ENCODE peak calls at places on chromosome 10, in ten cellular contexts. R, U, V, L, D, Q, O, X, N and A are unnamed samples.

GRCh38 chr10:42932116-42932515 is 144.8 kb upstream of the RET start:
- DNase-seq in R (no peak), U (no peak), V (peak), L (no peak), D (no peak), Q (no peak), O (no peak), X (no peak), N (no peak), A (no peak)

GRCh38 chr10:34299105-34299611 is 515.9 kb downstream of the PARD3 start:
- DNase-seq in R (peak), U (peak), V (no peak), L (no peak), D (no peak), Q (peak), O (no peak), X (no peak), N (no peak), A (no peak)

GRCh38 chr10:21732067-21732772 is 198.2 kb downstream of the MLLT10 start:
- DNase-seq in R (peak), U (peak), V (no peak), L (peak), D (peak), Q (peak), O (no peak), X (peak), N (no peak), A (peak)

GRCh38 chr10:48501806-48502771 is 102.8 kb downstream of the ARHGAP22 start:
- DNase-seq in R (no peak), U (peak), V (no peak), L (no peak), D (no peak), Q (no peak), O (no peak), X (no peak), N (no peak), A (no peak)

GRCh38 chr10:76430330-76430729 is 998.9 kb downstream of the LRMDA start:
- DNase-seq in R (peak), U (peak), V (no peak), L (no peak), D (no peak), Q (no peak), O (no peak), X (no peak), N (no peak), A (no peak)

GRCh38 chr10:132329565-132330485 is 2.2 kb upstream of the LRRC27 start:
- DNase-seq in R (peak), U (peak), V (no peak), L (peak), D (peak), Q (peak), O (no peak), X (peak), N (no peak), A (no peak)

GRCh38 chr10:5854178-5854570 is 35.5 kb downstream of the ANKRD16 start:
- DNase-seq in R (no peak), U (no peak), V (no peak), L (no peak), D (peak), Q (no peak), O (no peak), X (no peak), N (no peak), A (no peak)

GRCh38 chr10:73785721-73786511 is 510 bp downstream of the ZSWIM8 start:
- DNase-seq in R (peak), U (peak), V (no peak), L (no peak), D (peak), Q (peak), O (no peak), X (no peak), N (peak), A (no peak)

GRCh38 chr10:119602241-119603095 is 5.7 kb upstream of the TIAL1 start:
- DNase-seq in R (no peak), U (peak), V (no peak), L (no peak), D (peak), Q (peak), O (no peak), X (no peak), N (no peak), A (no peak)

GRCh38 chr10:110901954-110902819 is 16.8 kb downstream of the BBIP1 start:
- DNase-seq in R (peak), U (peak), V (no peak), L (peak), D (no peak), Q (no peak), O (no peak), X (no peak), N (no peak), A (no peak)

GRCh38 chr10:86969421-86970041 is 1.2 kb downstream of the ADIRF start:
- DNase-seq in R (no peak), U (peak), V (no peak), L (no peak), D (peak), Q (peak), O (no peak), X (no peak), N (no peak), A (no peak)

GRCh38 chr10:118501171-118501570 is 94.3 kb downstream of the PRLHR start:
- DNase-seq in R (peak), U (peak), V (no peak), L (no peak), D (no peak), Q (no peak), O (no peak), X (no peak), N (no peak), A (no peak)

GRCh38 chr10:117896517-117896916 is 150.2 kb downstream of the RAB11FIP2 start:
- DNase-seq in R (no peak), U (no peak), V (no peak), L (peak), D (no peak), Q (no peak), O (no peak), X (no peak), N (no peak), A (no peak)

GRCh38 chr10:92001995-92002394 is 78.4 kb downstream of the BTAF1 start:
- DNase-seq in R (no peak), U (no peak), V (no peak), L (no peak), D (no peak), Q (no peak), O (no peak), X (no peak), N (no peak), A (no peak)

GRCh38 chr10:90937645-90938258 is 16.9 kb upstream of the ANKRD1 start:
- DNase-seq in R (no peak), U (no peak), V (no peak), L (no peak), D (no peak), Q (peak), O (no peak), X (no peak), N (no peak), A (no peak)

GRCh38 chr10:14608381-14609001 is 166.2 kb downstream of the FAM107B start:
- DNase-seq in R (no peak), U (no peak), V (no peak), L (no peak), D (no peak), Q (no peak), O (no peak), X (no peak), N (no peak), A (no peak)

GRCh38 chr10:116827214-116827671 is 22.1 kb upstream of the ENO4 start:
- DNase-seq in R (no peak), U (no peak), V (no peak), L (no peak), D (no peak), Q (no peak), O (no peak), X (no peak), N (no peak), A (no peak)

GRCh38 chr10:3951993-3952392 is 167.0 kb upstream of the KLF6 start:
- DNase-seq in R (no peak), U (peak), V (no peak), L (no peak), D (no peak), Q (no peak), O (no peak), X (no peak), N (no peak), A (no peak)

GRCh38 chr10:129534826-129535225 is 67.8 kb downstream of the MGMT start:
- DNase-seq in R (no peak), U (no peak), V (no peak), L (no peak), D (no peak), Q (no peak), O (no peak), X (no peak), N (no peak), A (no peak)

GRCh38 chr10:84200537-84201243 is 6.4 kb downstream of the CDHR1 start:
- DNase-seq in R (no peak), U (no peak), V (no peak), L (no peak), D (no peak), Q (no peak), O (no peak), X (no peak), N (no peak), A (no peak)

GRCh38 chr10:91511549-91512330 is 101.6 kb downstream of the HECTD2 start:
- DNase-seq in R (peak), U (peak), V (no peak), L (peak), D (no peak), Q (peak), O (no peak), X (peak), N (no peak), A (no peak)

GRCh38 chr10:78914502-78915330 is 154.1 kb upstream of the ZMIZ1 start:
- DNase-seq in R (peak), U (peak), V (peak), L (no peak), D (no peak), Q (no peak), O (no peak), X (peak), N (no peak), A (no peak)

GRCh38 chr10:25578061-25578460 is 356.0 kb upstream of the MYO3A start:
- DNase-seq in R (no peak), U (no peak), V (no peak), L (no peak), D (no peak), Q (no peak), O (no peak), X (no peak), N (no peak), A (no peak)

GRCh38 chr10:117334075-117334474 is 41.2 kb downstream of the PDZD8 start:
- DNase-seq in R (peak), U (peak), V (no peak), L (no peak), D (no peak), Q (no peak), O (no peak), X (no peak), N (no peak), A (no peak)

GRCh38 chr10:88092975-88093374 is 229.6 kb downstream of the PTEN start:
- DNase-seq in R (no peak), U (no peak), V (no peak), L (no peak), D (no peak), Q (no peak), O (peak), X (no peak), N (no peak), A (no peak)

GRCh38 chr10:78336402-78336791 is 302.7 kb downstream of the RPS24 start:
- DNase-seq in R (peak), U (peak), V (no peak), L (no peak), D (no peak), Q (peak), O (no peak), X (no peak), N (peak), A (no peak)

GRCh38 chr10:78560393-78560688 is 508.4 kb upstream of the ZMIZ1 start:
- DNase-seq in R (no peak), U (no peak), V (no peak), L (no peak), D (no peak), Q (no peak), O (no peak), X (no peak), N (no peak), A (no peak)

GRCh38 chr10:110175406-110175805 is 32.0 kb upstream of the MXI1 start:
- DNase-seq in R (peak), U (peak), V (no peak), L (no peak), D (no peak), Q (no peak), O (no peak), X (no peak), N (no peak), A (no peak)